ENCODE peak calls at places on chromosomes 7 and 10, in nine cellular contexts. R, B, C, D, T, S, Y, E and O are unnamed samples.
A peak's percentile ranks its signal among the peaks of the same experiment; 100 is the strongest.

GRCh38 chr7:129781856-129782256 is 170.3 kb downstream of the NRF1 start:
- DNase-seq in R (no peak), B (no peak), C (peak; percentile 11), D (no peak), T (no peak), S (peak; percentile 71), Y (no peak), E (no peak), O (no peak)

GRCh38 chr7:10239643-10240345 is 733.9 kb upstream of the PHF14 start:
- DNase-seq in R (no peak), B (peak; percentile 29), C (no peak), D (no peak), T (no peak), S (no peak), Y (no peak), E (no peak), O (no peak)

GRCh38 chr10:5618829-5619228 is 47.6 kb downstream of the ASB13 start:
- DNase-seq in R (no peak), B (peak; percentile 31), C (peak; percentile 18), D (peak; percentile 48), T (no peak), S (peak; percentile 63), Y (no peak), E (no peak), O (no peak)

GRCh38 chr7:18166002-18166401 is 138.4 kb upstream of the PRPS1L1 start:
- DNase-seq in R (no peak), B (no peak), C (no peak), D (no peak), T (no peak), S (no peak), Y (no peak), E (no peak), O (no peak)

GRCh38 chr7:127813991-127814556 is 162.1 kb downstream of the SND1 start:
- DNase-seq in R (no peak), B (no peak), C (no peak), D (no peak), T (no peak), S (no peak), Y (no peak), E (peak; percentile 57), O (no peak)

GRCh38 chr10:47141349-47141748 is 158.6 kb upstream of the GDF10 start:
- DNase-seq in R (no peak), B (no peak), C (no peak), D (no peak), T (no peak), S (no peak), Y (no peak), E (no peak), O (no peak)

GRCh38 chr7:70587739-70588138 is 544.2 kb upstream of the GALNT17 start:
- DNase-seq in R (no peak), B (no peak), C (no peak), D (no peak), T (no peak), S (no peak), Y (no peak), E (no peak), O (no peak)

GRCh38 chr10:61097026-61097425 is 153.0 kb upstream of the RHOBTB1 start:
- DNase-seq in R (no peak), B (no peak), C (no peak), D (no peak), T (no peak), S (no peak), Y (no peak), E (no peak), O (no peak)

GRCh38 chr10:116210588-116211346 is 62.2 kb downstream of the GFRA1 start:
- DNase-seq in R (no peak), B (no peak), C (no peak), D (no peak), T (no peak), S (no peak), Y (no peak), E (peak; percentile 6), O (no peak)

GRCh38 chr7:64313740-64314491 is at the start of gene ZNF736:
- DNase-seq in R (peak; percentile 84), B (peak; percentile 91), C (peak; percentile 92), D (peak; percentile 86), T (peak; percentile 94), S (peak; percentile 94), Y (peak; percentile 91), E (peak; percentile 94), O (peak; percentile 22)
- TF ChIP-seq POLR2A in R (peak; percentile 31), B (no peak), C (peak; percentile 64), D (no peak), T (peak; percentile 31), S (no peak), Y (peak; percentile 44), E (peak; percentile 84), O (peak; percentile 66)

DNA sequence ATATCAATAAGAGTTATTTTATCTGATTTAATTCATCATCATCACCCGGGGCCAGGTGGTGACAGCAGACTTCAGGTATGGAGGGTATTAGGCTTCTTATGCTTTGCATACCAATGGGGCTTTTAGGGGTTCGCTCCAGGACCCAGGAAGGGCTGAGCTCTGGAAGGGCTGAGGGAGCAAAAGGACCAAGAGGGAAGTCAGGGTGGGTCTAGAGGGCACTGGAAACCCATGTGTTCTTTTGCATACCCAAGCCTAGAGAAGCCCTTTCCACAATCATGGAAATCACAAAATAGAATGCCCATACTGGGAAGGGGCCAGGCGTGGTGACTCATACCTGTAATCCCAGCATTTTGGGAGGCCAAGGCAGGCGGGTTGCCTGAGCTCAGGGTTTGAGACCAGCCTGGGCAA is 30.9 kb upstream of the VCL start:
- DNase-seq in R (no peak), B (no peak), C (no peak), D (no peak), T (no peak), S (no peak), Y (no peak), E (no peak), O (no peak)
- H3K4me3 ChIP-seq in R (no peak overlapping the region), B (no peak overlapping the region), C (no peak overlapping the region), D (no peak overlapping the region), T (no peak overlapping the region), S (no peak overlapping the region), Y (no peak overlapping the region), E (no peak overlapping the region), O (no peak overlapping the region)

DNA sequence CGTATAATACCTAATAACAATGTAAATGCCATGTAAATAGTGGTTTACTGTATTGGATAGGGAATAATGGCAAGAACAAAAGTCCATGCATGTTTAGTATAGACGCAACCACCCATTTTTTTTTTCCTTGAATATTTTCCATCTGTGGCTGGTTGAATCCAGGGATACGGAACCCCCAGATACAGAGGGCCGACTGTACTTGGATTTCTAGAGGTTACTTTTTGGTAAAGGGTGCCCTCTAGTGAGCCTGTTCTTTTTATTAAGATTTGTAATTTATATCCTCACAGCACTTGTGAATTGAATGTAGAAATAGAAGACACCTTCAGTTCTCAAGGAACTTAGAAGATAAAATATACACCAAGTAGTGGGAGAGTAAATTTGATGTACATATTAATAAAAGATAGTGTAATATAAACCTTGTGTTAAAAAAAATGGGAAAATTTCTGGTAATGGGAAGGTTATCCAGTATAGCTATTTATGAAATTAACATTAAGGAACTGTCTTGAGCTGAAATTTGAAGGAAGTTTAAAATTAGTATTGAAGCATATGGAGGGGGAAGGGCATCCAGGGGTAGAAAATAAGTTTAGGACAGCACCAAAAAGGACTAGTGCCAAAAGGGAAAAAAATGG is 32.0 kb downstream of the EXOC6 start:
- DNase-seq in R (no peak), B (no peak), C (no peak), D (no peak), T (peak; percentile 32), S (no peak), Y (no peak), E (peak; percentile 63), O (no peak)
- TF ChIP-seq CTCF in R (peak; percentile 5), B (peak; percentile 33), C (peak; percentile 19), D (peak; percentile 47), T (peak; percentile 63), S (peak; percentile 39), Y (no peak), E (peak; percentile 73), O (peak; percentile 38)

DNA sequence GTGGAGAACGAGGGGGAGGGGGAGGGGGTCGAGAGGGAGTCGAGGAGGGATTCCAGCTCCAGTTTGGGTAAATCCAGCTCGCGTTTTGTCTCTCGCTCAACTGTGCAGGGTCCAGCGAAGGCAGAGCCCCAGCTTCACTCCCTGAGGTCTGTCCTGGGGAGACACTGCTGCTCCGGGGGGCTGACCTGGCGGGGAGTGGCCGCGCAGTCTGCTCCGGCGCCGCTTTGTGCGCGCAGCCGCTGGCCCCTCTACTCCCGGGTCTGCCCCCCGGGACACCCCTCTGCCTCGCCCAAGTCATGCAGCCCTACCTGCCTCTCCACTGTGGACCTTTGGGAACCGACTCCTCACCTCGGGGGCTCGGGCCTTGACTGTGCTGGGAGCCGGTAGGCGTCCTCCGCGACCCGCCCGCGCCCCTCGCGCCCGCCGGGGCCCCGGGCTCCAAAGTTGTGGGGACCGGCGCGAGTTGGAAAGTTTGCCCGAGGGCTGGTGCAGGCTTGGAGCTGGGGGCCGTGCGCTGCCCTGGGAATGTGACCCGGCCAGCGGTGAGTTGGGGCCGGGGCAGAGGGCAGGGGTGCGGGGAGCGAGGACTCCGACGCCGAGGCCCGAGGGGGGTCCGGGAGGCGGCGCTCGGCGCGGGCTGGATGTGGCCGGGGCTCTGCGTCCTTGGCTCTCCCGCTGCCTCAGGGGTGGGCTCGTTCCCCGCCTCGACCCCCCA is at the start of gene TET1:
- DNase-seq in R (peak; percentile 57), B (peak; percentile 38), C (peak; percentile 60), D (peak; percentile 69), T (peak; percentile 35), S (no peak), Y (peak; percentile 54), E (peak; percentile 59), O (peak; percentile 23)
- TF ChIP-seq POLR2A in R (peak; percentile 19), B (no peak), C (peak; percentile 78), D (no peak), T (no peak), S (no peak), Y (no peak), E (peak; percentile 29), O (no peak)

DNA sequence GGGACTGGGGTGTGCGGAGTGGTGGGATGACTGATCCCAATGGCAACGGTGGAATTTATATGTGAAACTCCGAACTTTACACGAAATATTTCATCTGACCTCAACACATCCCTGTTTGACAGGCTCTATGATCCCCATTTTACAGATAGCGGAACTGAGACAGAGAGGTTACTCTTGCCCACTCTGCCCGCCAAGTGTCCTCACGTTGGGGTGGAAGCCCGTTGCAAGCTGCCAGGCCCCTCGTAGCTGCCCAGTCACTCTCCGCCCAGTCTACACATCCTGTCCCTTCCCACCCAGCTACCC is 397 bp upstream of the NFE2L3 start:
- DNase-seq in R (no peak), B (no peak), C (no peak), D (no peak), T (no peak), S (no peak), Y (no peak), E (no peak), O (no peak)
- H3K4me3 ChIP-seq in R (peak overlapping the region; percentile 35), B (peak overlapping the region; percentile 38), C (no peak overlapping the region), D (no peak overlapping the region), T (no peak overlapping the region), S (peak overlapping the region; percentile 77), Y (peak overlapping the region; percentile 59), E (peak overlapping the region; percentile 94), O (peak overlapping the region; percentile 70)